ENCODE peak calls at places on chromosomes 2 and 18, in seven cellular contexts. D is activated T-cell treated with anti-CD3 and anti-CD28 coated beads for 24 hours; Z is caudate nucleus; O is GM12892; I is substantia nigra; R is stimulated activated effector memory CD8-positive, alpha-beta T cell treated with anti-CD3 and anti-CD28 coated beads, Interleukin-12 subunit alpha, Interleukin-12 subunit beta, amount 100 ng/mL, for 72 hours; C is neural progenitor cell. N is an unnamed sample.

GRCh38 chr2:111624401-111625156 is 259.4 kb downstream of the ANAPC1 start:
- DNase-seq in D (no peak), Z (no peak), O (no peak), I (no peak), R (no peak), C (no peak), N (no peak)

GRCh38 chr2:37635359-37636208 is 35.9 kb downstream of the CDC42EP3 start:
- DNase-seq in D (peak), Z (no peak), O (no peak), I (no peak), R (peak), C (no peak), N (no peak)

GRCh38 chr2:193907561-193907960 is 1712.8 kb upstream of the TMEFF2 start:
- DNase-seq in D (no peak), Z (no peak), O (no peak), I (no peak), R (no peak), C (no peak), N (no peak)

GRCh38 chr2:241799522-241800197 is 9.3 kb upstream of the NEU4 start:
- DNase-seq in D (no peak), Z (no peak), O (no peak), I (no peak), R (peak), C (no peak), N (no peak)

GRCh38 chr2:183950673-183951072 is 647.7 kb upstream of the ZNF804A start:
- DNase-seq in D (no peak), Z (no peak), O (no peak), I (no peak), R (no peak), C (no peak), N (no peak)

GRCh38 chr2:169808211-169808610 is 9.5 kb downstream of the SSB start:
- DNase-seq in D (no peak), Z (no peak), O (no peak), I (no peak), R (no peak), C (no peak), N (no peak)

GRCh38 chr2:72114693-72115051 is 33.0 kb downstream of the CYP26B1 start:
- DNase-seq in D (no peak), Z (no peak), O (no peak), I (no peak), R (peak), C (no peak), N (no peak)

GRCh38 chr2:224952942-224953657 is 89.2 kb downstream of the DOCK10 start:
- DNase-seq in D (no peak), Z (no peak), O (peak), I (no peak), R (no peak), C (no peak), N (no peak)

GRCh38 chr2:29053680-29054400 is 20.5 kb downstream of the PCARE start:
- DNase-seq in D (no peak), Z (no peak), O (no peak), I (no peak), R (no peak), C (no peak), N (no peak)

GRCh38 chr2:162106146-162106551 is 32.1 kb upstream of the DPP4 start:
- DNase-seq in D (no peak), Z (no peak), O (no peak), I (no peak), R (no peak), C (no peak), N (no peak)

GRCh38 chr2:54020793-54021414 is 50.1 kb upstream of the PSME4 start:
- DNase-seq in D (no peak), Z (no peak), O (no peak), I (no peak), R (no peak), C (no peak), N (no peak)

GRCh38 chr2:232521098-232521497 is 910 bp downstream of the PRSS56 start:
- DNase-seq in D (no peak), Z (no peak), O (no peak), I (no peak), R (no peak), C (no peak), N (no peak)

GRCh38 chr2:239327536-239328305 is 73.1 kb downstream of the HDAC4 start:
- DNase-seq in D (no peak), Z (no peak), O (no peak), I (no peak), R (no peak), C (no peak), N (no peak)

GRCh38 chr2:226273440-226273839 is 526.2 kb downstream of the IRS1 start:
- DNase-seq in D (no peak), Z (no peak), O (no peak), I (no peak), R (no peak), C (no peak), N (no peak)

GRCh38 chr18:75810481-75810880 is 383.0 kb upstream of the SMIM21 start:
- DNase-seq in D (no peak), Z (no peak), O (no peak), I (no peak), R (no peak), C (no peak), N (no peak)

GRCh38 chr2:178882666-178883440 is 75.6 kb upstream of the TTN start:
- DNase-seq in D (no peak), Z (no peak), O (no peak), I (no peak), R (no peak), C (no peak), N (no peak)

GRCh38 chr2:98356729-98357128 is 10.5 kb downstream of the CNGA3 start:
- DNase-seq in D (no peak), Z (no peak), O (no peak), I (no peak), R (no peak), C (no peak), N (no peak)

GRCh38 chr2:135831180-135831812 is 5.7 kb downstream of the LCT start:
- DNase-seq in D (no peak), Z (no peak), O (no peak), I (no peak), R (no peak), C (no peak), N (no peak)

GRCh38 chr18:10164241-10165160 is 250.7 kb downstream of the VAPA start:
- DNase-seq in D (no peak), Z (no peak), O (no peak), I (no peak), R (no peak), C (peak), N (no peak)

GRCh38 chr2:65025453-65026128 is 30.6 kb upstream of the CEP68 start:
- DNase-seq in D (no peak), Z (no peak), O (no peak), I (no peak), R (no peak), C (no peak), N (no peak)

GRCh38 chr2:182866461-182867369 is at the start of gene FRZB:
- DNase-seq in D (no peak), Z (no peak), O (no peak), I (no peak), R (no peak), C (peak), N (no peak)

GRCh38 chr2:70939847-70940580 is 4.3 kb downstream of the ATP6V1B1 start:
- DNase-seq in D (no peak), Z (no peak), O (no peak), I (no peak), R (no peak), C (peak), N (no peak)

GRCh38 chr2:118477111-118477517 is 370.3 kb downstream of the EN1 start:
- DNase-seq in D (no peak), Z (no peak), O (no peak), I (no peak), R (no peak), C (peak), N (no peak)

GRCh38 chr2:55861733-55862132 is 61.8 kb downstream of the EFEMP1 start:
- DNase-seq in D (no peak), Z (no peak), O (no peak), I (no peak), R (no peak), C (no peak), N (no peak)

GRCh38 chr18:62329676-62330454 is 4.8 kb downstream of the TNFRSF11A start:
- DNase-seq in D (peak), Z (no peak), O (no peak), I (no peak), R (peak), C (no peak), N (no peak)

GRCh38 chr2:234550511-234551107 is 53.7 kb upstream of the ARL4C start:
- DNase-seq in D (peak), Z (peak), O (peak), I (peak), R (peak), C (peak), N (no peak)

GRCh38 chr18:10490401-10491289 is 35.2 kb upstream of the NAPG start:
- DNase-seq in D (peak), Z (no peak), O (no peak), I (peak), R (peak), C (peak), N (no peak)

GRCh38 chr2:152497481-152498052 is 162.6 kb downstream of the FMNL2 start:
- DNase-seq in D (no peak), Z (no peak), O (no peak), I (no peak), R (no peak), C (no peak), N (no peak)

GRCh38 chr2:231037731-231038482 is 584 bp downstream of the C2orf72 start:
- DNase-seq in D (no peak), Z (no peak), O (peak), I (peak), R (no peak), C (peak), N (peak)

GRCh38 chr2:233674314-233674713 is 2.6 kb downstream of the UGT1A9 start:
- DNase-seq in D (no peak), Z (no peak), O (no peak), I (no peak), R (no peak), C (no peak), N (no peak)

GRCh38 chr18:40841473-40841872 is 1113.6 kb upstream of the PIK3C3 start:
- DNase-seq in D (no peak), Z (no peak), O (no peak), I (no peak), R (no peak), C (no peak), N (no peak)